ENCODE peak calls at places on chromosomes 7 and 10, in six cellular contexts. Z, T, S, D, C and N are unnamed samples.

GRCh38 chr10:102186128-102186527 is 33.9 kb downstream of the NOLC1 start:
- DNase-seq in Z (peak), T (no peak), S (no peak), D (no peak), C (no peak), N (no peak)

GRCh38 chr10:116796910-116797513 is 52.3 kb upstream of the ENO4 start:
- DNase-seq in Z (peak), T (peak), S (peak), D (peak), C (peak), N (peak)

GRCh38 chr7:11753441-11753840 is 78.6 kb downstream of the THSD7A start:
- DNase-seq in Z (no peak), T (no peak), S (no peak), D (no peak), C (no peak), N (no peak)

GRCh38 chr7:4753610-4754432 is 21.6 kb upstream of the AP5Z1 start:
- DNase-seq in Z (peak), T (peak), S (peak), D (peak), C (peak), N (peak)

GRCh38 chr7:2261611-2262010 is 19.6 kb downstream of the NUDT1 start:
- DNase-seq in Z (no peak), T (no peak), S (no peak), D (no peak), C (no peak), N (no peak)

GRCh38 chr10:71246591-71247143 is 34.3 kb downstream of the UNC5B start:
- DNase-seq in Z (no peak), T (no peak), S (no peak), D (no peak), C (no peak), N (no peak)

GRCh38 chr10:62749104-62749683 is 55.3 kb upstream of the ADO start:
- DNase-seq in Z (no peak), T (no peak), S (no peak), D (no peak), C (no peak), N (no peak)

GRCh38 chr10:3619276-3619675 is 165.7 kb downstream of the KLF6 start:
- DNase-seq in Z (no peak), T (no peak), S (no peak), D (no peak), C (no peak), N (no peak)

GRCh38 chr7:50307368-50308012 is 3.0 kb downstream of the IKZF1 start:
- DNase-seq in Z (no peak), T (no peak), S (no peak), D (no peak), C (no peak), N (no peak)

GRCh38 chr7:28076421-28077163 is 104.0 kb downstream of the JAZF1 start:
- DNase-seq in Z (no peak), T (no peak), S (no peak), D (peak), C (no peak), N (no peak)

GRCh38 chr7:73869011-73869785 is 8.2 kb downstream of the TMEM270 start:
- DNase-seq in Z (no peak), T (no peak), S (no peak), D (peak), C (no peak), N (no peak)

GRCh38 chr7:48173313-48173712 is 2.1 kb downstream of the ABCA13 start:
- DNase-seq in Z (no peak), T (no peak), S (no peak), D (no peak), C (no peak), N (no peak)

GRCh38 chr7:126856691-126857291 is 395.9 kb downstream of the GRM8 start:
- DNase-seq in Z (no peak), T (no peak), S (no peak), D (no peak), C (no peak), N (no peak)

GRCh38 chr10:93413252-93413689 is 68.9 kb downstream of the MYOF start:
- DNase-seq in Z (no peak), T (no peak), S (no peak), D (no peak), C (no peak), N (no peak)

GRCh38 chr7:157690833-157691382 is 354.1 kb downstream of the DNAJB6 start:
- DNase-seq in Z (no peak), T (peak), S (no peak), D (peak), C (peak), N (no peak)

GRCh38 chr7:1712907-1713501 is 42.9 kb downstream of the ELFN1 start:
- DNase-seq in Z (no peak), T (no peak), S (no peak), D (no peak), C (no peak), N (no peak)

GRCh38 chr7:125391921-125392320 is 462.3 kb upstream of the POT1 start:
- DNase-seq in Z (no peak), T (no peak), S (no peak), D (peak), C (no peak), N (no peak)

GRCh38 chr7:95686109-95686508 is 86.2 kb upstream of the DYNC1I1 start:
- DNase-seq in Z (peak), T (peak), S (no peak), D (peak), C (peak), N (peak)

GRCh38 chr10:101829561-101830315 is 11.5 kb upstream of the OGA start:
- DNase-seq in Z (no peak), T (no peak), S (no peak), D (no peak), C (peak), N (no peak)

GRCh38 chr7:77395543-77395942 is 20.6 kb downstream of the GSAP start:
- DNase-seq in Z (no peak), T (no peak), S (no peak), D (no peak), C (no peak), N (no peak)

GRCh38 chr10:95260397-95260881 is 30.4 kb downstream of the PDLIM1 start:
- DNase-seq in Z (peak), T (peak), S (no peak), D (peak), C (no peak), N (peak)

GRCh38 chr10:96690755-96691730 is 29.3 kb downstream of the PIK3AP1 start:
- DNase-seq in Z (no peak), T (no peak), S (no peak), D (peak), C (no peak), N (no peak)